ENCODE peak calls at places on chromosome 3, in five cellular contexts. U is CD4-positive, alpha-beta T cell; K is hippocampal formation; G is suprapubic skin; X is ELR. L is an unnamed sample.

GRCh38 chr3:171328419-171329082 is 131.7 kb downstream of the TNIK start:
- DNase-seq in X (no peak), K (peak; percentile 26), U (peak; percentile 22), G (no peak), L (no peak)

GRCh38 chr3:78414261-78414660 is 1353.5 kb downstream of the ROBO1 start:
- DNase-seq in X (no peak), K (no peak), G (no peak), U (no peak), L (no peak)

GRCh38 chr3:11954312-11954934 is 49.8 kb upstream of the SYN2 start:
- DNase-seq in G (no peak), K (no peak), X (no peak), U (no peak), L (no peak)

GRCh38 chr3:43534676-43535075 is 87.1 kb downstream of the ANO10 start:
- DNase-seq in G (no peak), X (no peak), K (no peak), U (no peak), L (no peak)

GRCh38 chr3:127589600-127590281 is 792 bp downstream of the TPRA1 start:
- DNase-seq in K (no peak), U (no peak), G (no peak), X (peak; percentile 53), L (no peak)

GRCh38 chr3:107271787-107272387 is 105.4 kb upstream of the CCDC54 start:
- DNase-seq in X (peak; percentile 82), U (no peak), G (no peak), K (peak; percentile 93), L (no peak)

GRCh38 chr3:174397848-174398247 is 461.3 kb upstream of the NAALADL2 start:
- DNase-seq in X (peak; percentile 50), K (no peak), G (no peak), U (no peak), L (no peak)

GRCh38 chr3:45362768-45363167 is 25.6 kb upstream of the LARS2 start:
- DNase-seq in K (no peak), X (peak; percentile 15), G (no peak), U (no peak), L (no peak)

GRCh38 chr3:64061628-64062027 is 38.3 kb upstream of the PSMD6 start:
- DNase-seq in K (no peak), U (no peak), G (no peak), X (no peak), L (no peak)

GRCh38 chr3:159586587-159587202 is 401.9 kb upstream of the IL12A start:
- DNase-seq in X (peak; percentile 78), K (peak; percentile 3), U (no peak), G (no peak), L (peak; percentile 52)

GRCh38 chr3:44120721-44121582 is 120.7 kb upstream of the TOPAZ1 start:
- DNase-seq in G (no peak), K (no peak), X (no peak), U (no peak), L (no peak)

GRCh38 chr3:142962520-142963265 is 781 bp downstream of the PAQR9 start:
- DNase-seq in U (no peak), G (no peak), K (no peak), X (no peak), L (no peak)

L was measured in mesothelial cell of epicardium.